ENCODE peak calls at places on chromosomes 11 and 22, in five cellular contexts. One of them, this sample, is unnamed.

GRCh38 chr22:25775501-25775900 is 33.5 kb downstream of the MYO18B start:
- DNase-seq in stimulated activated CD4-positive, alpha-beta T cell treated with anti-CD3 and anti-CD28 coated beads, Interleukin-15, amount 100 ng/mL, for 1 hour: no peak
- DNase-seq in EL: peak; percentile 43
- DNase-seq in NCI-H1417: peak; percentile 32
- DNase-seq in Panc1: no peak
- DNase-seq in this sample: no peak

GRCh38 chr11:118691926-118692830 is 12.7 kb upstream of the TREH start:
- DNase-seq in Panc1: no peak
- DNase-seq in NCI-H1417: no peak
- DNase-seq in stimulated activated CD4-positive, alpha-beta T cell treated with anti-CD3 and anti-CD28 coated beads, Interleukin-15, amount 100 ng/mL, for 1 hour: peak; percentile 40
- DNase-seq in EL: peak; percentile 76
- DNase-seq in this sample: peak; percentile 58

GRCh38 chr11:64799256-64799924 is 3.6 kb downstream of the MAP4K2 start:
- DNase-seq in Panc1: no peak
- DNase-seq in EL: no peak
- DNase-seq in stimulated activated CD4-positive, alpha-beta T cell treated with anti-CD3 and anti-CD28 coated beads, Interleukin-15, amount 100 ng/mL, for 1 hour: no peak
- DNase-seq in NCI-H1417: no peak
- DNase-seq in this sample: no peak

GRCh38 chr11:10350341-10350740 is 45.5 kb downstream of the ADM start:
- DNase-seq in NCI-H1417: no peak
- DNase-seq in EL: peak; percentile 97
- DNase-seq in stimulated activated CD4-positive, alpha-beta T cell treated with anti-CD3 and anti-CD28 coated beads, Interleukin-15, amount 100 ng/mL, for 1 hour: no peak
- DNase-seq in Panc1: no peak
- DNase-seq in this sample: peak; percentile 87

GRCh38 chr11:67418476-67419281 is 3.2 kb downstream of the CARNS1 start:
- DNase-seq in NCI-H1417: no peak
- DNase-seq in EL: no peak
- DNase-seq in stimulated activated CD4-positive, alpha-beta T cell treated with anti-CD3 and anti-CD28 coated beads, Interleukin-15, amount 100 ng/mL, for 1 hour: no peak
- DNase-seq in Panc1: no peak
- DNase-seq in this sample: no peak

GRCh38 chr22:40449676-40450035 is 79.3 kb downstream of the SGSM3 start:
- DNase-seq in EL: peak; percentile 76
- DNase-seq in Panc1: no peak
- DNase-seq in NCI-H1417: no peak
- DNase-seq in stimulated activated CD4-positive, alpha-beta T cell treated with anti-CD3 and anti-CD28 coated beads, Interleukin-15, amount 100 ng/mL, for 1 hour: no peak
- DNase-seq in this sample: no peak

GRCh38 chr11:132234878-132235277 is 864.5 kb downstream of the NTM start:
- DNase-seq in EL: peak; percentile 75
- DNase-seq in NCI-H1417: no peak
- DNase-seq in stimulated activated CD4-positive, alpha-beta T cell treated with anti-CD3 and anti-CD28 coated beads, Interleukin-15, amount 100 ng/mL, for 1 hour: no peak
- DNase-seq in Panc1: no peak
- DNase-seq in this sample: peak; percentile 15

GRCh38 chr11:57224126-57224525 is 12.9 kb downstream of the APLNR start:
- DNase-seq in stimulated activated CD4-positive, alpha-beta T cell treated with anti-CD3 and anti-CD28 coated beads, Interleukin-15, amount 100 ng/mL, for 1 hour: no peak
- DNase-seq in NCI-H1417: peak; percentile 6
- DNase-seq in EL: no peak
- DNase-seq in Panc1: no peak
- DNase-seq in this sample: no peak

GRCh38 chr11:64407221-64407620 is 48.3 kb downstream of the RPS6KA4 start:
- DNase-seq in stimulated activated CD4-positive, alpha-beta T cell treated with anti-CD3 and anti-CD28 coated beads, Interleukin-15, amount 100 ng/mL, for 1 hour: no peak
- DNase-seq in Panc1: no peak
- DNase-seq in NCI-H1417: no peak
- DNase-seq in EL: no peak
- DNase-seq in this sample: no peak

GRCh38 chr22:39997939-39998726 is 3.4 kb downstream of the FAM83F start:
- DNase-seq in NCI-H1417: peak; percentile 98
- DNase-seq in Panc1: no peak
- DNase-seq in EL: peak; percentile 36
- DNase-seq in stimulated activated CD4-positive, alpha-beta T cell treated with anti-CD3 and anti-CD28 coated beads, Interleukin-15, amount 100 ng/mL, for 1 hour: no peak
- DNase-seq in this sample: peak; percentile 61

GRCh38 chr22:36397081-36397766 is 9.5 kb upstream of the MYH9 start:
- DNase-seq in EL: peak; percentile 94
- DNase-seq in Panc1: no peak
- DNase-seq in stimulated activated CD4-positive, alpha-beta T cell treated with anti-CD3 and anti-CD28 coated beads, Interleukin-15, amount 100 ng/mL, for 1 hour: no peak
- DNase-seq in NCI-H1417: no peak
- DNase-seq in this sample: peak; percentile 42

GRCh38 chr11:70029831-70030811 is 48.0 kb upstream of the ANO1 start:
- DNase-seq in stimulated activated CD4-positive, alpha-beta T cell treated with anti-CD3 and anti-CD28 coated beads, Interleukin-15, amount 100 ng/mL, for 1 hour: no peak
- DNase-seq in EL: no peak
- DNase-seq in NCI-H1417: no peak
- DNase-seq in Panc1: no peak
- DNase-seq in this sample: no peak

GRCh38 chr11:134530826-134531225 is 118.8 kb upstream of the B3GAT1 start:
- DNase-seq in stimulated activated CD4-positive, alpha-beta T cell treated with anti-CD3 and anti-CD28 coated beads, Interleukin-15, amount 100 ng/mL, for 1 hour: no peak
- DNase-seq in EL: no peak
- DNase-seq in Panc1: no peak
- DNase-seq in NCI-H1417: no peak
- DNase-seq in this sample: no peak

GRCh38 chr11:127109796-127110195 is 109.2 kb upstream of the KIRREL3 start:
- DNase-seq in Panc1: no peak
- DNase-seq in EL: no peak
- DNase-seq in stimulated activated CD4-positive, alpha-beta T cell treated with anti-CD3 and anti-CD28 coated beads, Interleukin-15, amount 100 ng/mL, for 1 hour: no peak
- DNase-seq in NCI-H1417: no peak
- DNase-seq in this sample: no peak

GRCh38 chr11:92383430-92383829 is 158.8 kb downstream of the FAT3 start:
- DNase-seq in stimulated activated CD4-positive, alpha-beta T cell treated with anti-CD3 and anti-CD28 coated beads, Interleukin-15, amount 100 ng/mL, for 1 hour: no peak
- DNase-seq in NCI-H1417: no peak
- DNase-seq in EL: peak; percentile 94
- DNase-seq in Panc1: no peak
- DNase-seq in this sample: peak; percentile 82

GRCh38 chr11:70173018-70173417 is 30.1 kb upstream of the FADD start:
- DNase-seq in Panc1: no peak
- DNase-seq in NCI-H1417: no peak
- DNase-seq in stimulated activated CD4-positive, alpha-beta T cell treated with anti-CD3 and anti-CD28 coated beads, Interleukin-15, amount 100 ng/mL, for 1 hour: no peak
- DNase-seq in EL: peak; percentile 13
- DNase-seq in this sample: no peak

GRCh38 chr11:102139081-102139498 is 28.8 kb downstream of the YAP1 start:
- DNase-seq in NCI-H1417: peak; percentile 36
- DNase-seq in Panc1: no peak
- DNase-seq in EL: peak; percentile 82
- DNase-seq in stimulated activated CD4-positive, alpha-beta T cell treated with anti-CD3 and anti-CD28 coated beads, Interleukin-15, amount 100 ng/mL, for 1 hour: no peak
- DNase-seq in this sample: peak; percentile 89

GRCh38 chr11:46378296-46378695 is 3.2 kb upstream of the MDK start:
- DNase-seq in Panc1: no peak
- DNase-seq in EL: no peak
- DNase-seq in NCI-H1417: no peak
- DNase-seq in stimulated activated CD4-positive, alpha-beta T cell treated with anti-CD3 and anti-CD28 coated beads, Interleukin-15, amount 100 ng/mL, for 1 hour: no peak
- DNase-seq in this sample: no peak

GRCh38 chr22:44721206-44721605 is 19.2 kb downstream of the PRR5 start:
- DNase-seq in NCI-H1417: no peak
- DNase-seq in stimulated activated CD4-positive, alpha-beta T cell treated with anti-CD3 and anti-CD28 coated beads, Interleukin-15, amount 100 ng/mL, for 1 hour: no peak
- DNase-seq in EL: no peak
- DNase-seq in Panc1: no peak
- DNase-seq in this sample: no peak

GRCh38 chr11:112016765-112017356 is 8.3 kb upstream of the DLAT start:
- DNase-seq in EL: peak; percentile 22
- DNase-seq in NCI-H1417: no peak
- DNase-seq in stimulated activated CD4-positive, alpha-beta T cell treated with anti-CD3 and anti-CD28 coated beads, Interleukin-15, amount 100 ng/mL, for 1 hour: no peak
- DNase-seq in Panc1: no peak
- DNase-seq in this sample: no peak

GRCh38 chr11:26960265-26960664 is 33.6 kb upstream of the FIBIN start:
- DNase-seq in EL: peak; percentile 42
- DNase-seq in Panc1: no peak
- DNase-seq in NCI-H1417: no peak
- DNase-seq in stimulated activated CD4-positive, alpha-beta T cell treated with anti-CD3 and anti-CD28 coated beads, Interleukin-15, amount 100 ng/mL, for 1 hour: no peak
- DNase-seq in this sample: no peak

GRCh38 chr11:1920909-1921575 is 1.5 kb downstream of the TNNT3 start:
- DNase-seq in EL: no peak
- DNase-seq in stimulated activated CD4-positive, alpha-beta T cell treated with anti-CD3 and anti-CD28 coated beads, Interleukin-15, amount 100 ng/mL, for 1 hour: no peak
- DNase-seq in NCI-H1417: peak; percentile 3
- DNase-seq in Panc1: no peak
- DNase-seq in this sample: no peak

GRCh38 chr11:2590951-2591754 is 108.6 kb downstream of the KCNQ1OT1 start:
- DNase-seq in stimulated activated CD4-positive, alpha-beta T cell treated with anti-CD3 and anti-CD28 coated beads, Interleukin-15, amount 100 ng/mL, for 1 hour: no peak
- DNase-seq in NCI-H1417: no peak
- DNase-seq in Panc1: no peak
- DNase-seq in EL: no peak
- DNase-seq in this sample: no peak

This sample was measured in PC-3.